ENCODE peak calls at places on chromosomes 7 and 10, in five cellular contexts. Y, J, A, F and D are unnamed samples.

GRCh38 chr7:147477526-147477925 is 1113.0 kb upstream of the C7orf33 start:
- DNase-seq in Y (no peak), J (no peak), A (no peak), F (no peak), D (no peak)

GRCh38 chr10:69093933-69094332 is 6.0 kb downstream of the SRGN start:
- DNase-seq in Y (no peak), J (no peak), A (no peak), F (no peak), D (no peak)

GRCh38 chr10:50610364-50610763 is 13.4 kb downstream of the SGMS1 start:
- DNase-seq in Y (no peak), J (no peak), A (peak), F (peak), D (no peak)

GRCh38 chr7:23294549-23295400 is 4.4 kb upstream of the MALSU1 start:
- DNase-seq in Y (no peak), J (peak), A (no peak), F (no peak), D (no peak)

GRCh38 chr7:119037941-119038340 is 813.4 kb downstream of the ANKRD7 start:
- DNase-seq in Y (no peak), J (peak), A (no peak), F (no peak), D (no peak)

GRCh38 chr10:43890124-43890523 is 241.4 kb upstream of the ZNF32 start:
- DNase-seq in Y (no peak), J (no peak), A (no peak), F (no peak), D (no peak)

GRCh38 chr7:5549096-5549896 is 125.7 kb upstream of the TNRC18 start:
- DNase-seq in Y (no peak), J (no peak), A (no peak), F (peak), D (peak)

GRCh38 chr10:10865303-10865702 is 152.4 kb upstream of the CELF2 start:
- DNase-seq in Y (no peak), J (no peak), A (no peak), F (no peak), D (peak)

GRCh38 chr7:3733541-3734140 is 432.6 kb downstream of the SDK1 start:
- DNase-seq in Y (no peak), J (no peak), A (no peak), F (no peak), D (no peak)

GRCh38 chr7:739964-740942 is 13.2 kb upstream of the PRKAR1B start:
- DNase-seq in Y (no peak), J (no peak), A (peak), F (no peak), D (no peak)

GRCh38 chr10:112587709-112588108 is 140.7 kb downstream of the VTI1A start:
- DNase-seq in Y (no peak), J (no peak), A (no peak), F (no peak), D (no peak)

GRCh38 chr7:28855538-28856217 is 102.5 kb downstream of the TRIL start:
- DNase-seq in Y (no peak), J (no peak), A (no peak), F (no peak), D (peak)

GRCh38 chr7:157397036-157397720 is 60.4 kb downstream of the DNAJB6 start:
- DNase-seq in Y (no peak), J (no peak), A (no peak), F (no peak), D (no peak)

GRCh38 chr10:7622969-7623368 is 43.8 kb downstream of the ITIH5 start:
- DNase-seq in Y (no peak), J (no peak), A (no peak), F (no peak), D (no peak)

GRCh38 chr7:14833707-14834106 is 68.8 kb downstream of the DGKB start:
- DNase-seq in Y (no peak), J (no peak), A (no peak), F (no peak), D (no peak)

GRCh38 chr7:17185690-17186070 is 112.8 kb upstream of the AHR start:
- DNase-seq in Y (no peak), J (no peak), A (no peak), F (no peak), D (no peak)

GRCh38 chr7:24504871-24505270 is 68.4 kb upstream of the PALS2 start:
- DNase-seq in Y (no peak), J (no peak), A (no peak), F (no peak), D (no peak)

GRCh38 chr7:101402081-101402779 is 39.6 kb downstream of the COL26A1 start:
- DNase-seq in Y (peak), J (no peak), A (no peak), F (no peak), D (peak)

GRCh38 chr7:22443370-22444180 is 56.4 kb downstream of the STEAP1B start:
- DNase-seq in Y (no peak), J (no peak), A (no peak), F (no peak), D (no peak)

GRCh38 chr10:3832022-3832786 is 47.2 kb upstream of the KLF6 start:
- DNase-seq in Y (no peak), J (no peak), A (no peak), F (no peak), D (no peak)

GRCh38 chr7:37775921-37776320 is 72.5 kb upstream of the NME8 start:
- DNase-seq in Y (no peak), J (no peak), A (no peak), F (no peak), D (no peak)

GRCh38 chr7:70042533-70042932 is 444.3 kb downstream of the AUTS2 start:
- DNase-seq in Y (no peak), J (no peak), A (no peak), F (no peak), D (no peak)

GRCh38 chr7:54622696-54623309 is 80.6 kb downstream of the VSTM2A start:
- DNase-seq in Y (no peak), J (no peak), A (no peak), F (no peak), D (no peak)

GRCh38 chr10:80477813-80478212 is 23.7 kb downstream of the TSPAN14 start:
- DNase-seq in Y (no peak), J (no peak), A (no peak), F (no peak), D (peak)

GRCh38 chr10:28250782-28251181 is 52.1 kb downstream of the MPP7 start:
- DNase-seq in Y (no peak), J (no peak), A (no peak), F (no peak), D (peak)

GRCh38 chr7:139987691-139988516 is 74.8 kb downstream of the PARP12 start:
- DNase-seq in Y (no peak), J (no peak), A (no peak), F (no peak), D (no peak)

GRCh38 chr7:16695621-16696237 is 49.7 kb downstream of the BZW2 start:
- DNase-seq in Y (peak), J (no peak), A (no peak), F (peak), D (peak)

GRCh38 chr7:1818581-1819200 is 148.6 kb downstream of the ELFN1 start:
- DNase-seq in Y (no peak), J (no peak), A (no peak), F (peak), D (no peak)

GRCh38 chr10:49369216-49370162 is 26.4 kb downstream of the DRGX start:
- DNase-seq in Y (no peak), J (no peak), A (no peak), F (no peak), D (no peak)

GRCh38 chr7:98192781-98193457 is 18.3 kb upstream of the BHLHA15 start:
- DNase-seq in Y (no peak), J (no peak), A (no peak), F (no peak), D (no peak)

GRCh38 chr10:107383357-107383756 is 218.9 kb upstream of the SORCS1 start:
- DNase-seq in Y (no peak), J (no peak), A (no peak), F (no peak), D (no peak)

GRCh38 chr10:91756286-91756685 is 41.9 kb upstream of the TNKS2 start:
- DNase-seq in Y (no peak), J (no peak), A (no peak), F (no peak), D (no peak)

GRCh38 chr10:78899996-78900714 is 168.6 kb upstream of the ZMIZ1 start:
- DNase-seq in Y (no peak), J (no peak), A (peak), F (no peak), D (no peak)

GRCh38 chr7:113320419-113320818 is 202.1 kb upstream of the SMIM30 start:
- DNase-seq in Y (no peak), J (peak), A (no peak), F (no peak), D (no peak)

DNA sequence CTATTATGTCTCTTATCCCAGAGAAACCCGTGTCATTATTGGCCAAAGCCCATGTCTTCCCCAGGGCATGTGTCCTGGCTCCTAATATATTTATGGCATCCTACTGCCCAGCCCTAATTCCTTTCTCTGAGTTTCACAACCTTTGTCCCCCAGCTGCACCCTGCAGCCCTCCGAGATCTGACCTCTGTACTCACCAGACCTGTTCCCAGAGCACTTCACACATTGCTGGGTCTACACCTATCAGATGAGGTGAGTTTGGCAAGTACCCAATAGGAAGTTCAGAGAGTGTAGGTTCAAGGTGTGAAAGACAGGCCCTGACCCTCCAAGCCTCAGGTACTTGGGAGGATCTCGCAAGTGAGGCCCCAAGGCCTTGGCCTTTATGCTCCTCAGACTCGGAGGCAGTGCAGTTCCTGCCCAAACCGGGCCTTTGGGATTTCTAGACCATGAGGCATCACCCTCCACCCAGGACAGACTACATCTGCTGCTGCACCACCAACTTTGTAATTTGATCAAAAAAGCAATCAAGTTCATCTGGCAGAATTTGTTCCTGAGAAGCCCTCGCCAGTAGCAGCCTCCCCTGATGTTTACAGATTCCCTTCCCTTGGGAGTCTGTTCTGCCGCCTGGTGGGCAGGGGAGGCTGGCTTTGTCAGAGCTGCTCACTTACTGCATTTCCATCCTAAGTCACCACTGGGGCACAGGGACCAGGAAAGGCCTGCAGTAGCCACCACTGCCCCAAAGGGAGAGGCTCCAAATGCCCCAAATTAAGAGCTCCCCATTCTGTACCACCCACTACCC is 2.2 kb downstream of the CAMK2G start:
- DNase-seq in Y (no peak), J (no peak), A (no peak), F (no peak), D (peak)
- TF ChIP-seq CTCF in Y (peak), J (no peak), A (no peak), F (peak), D (no peak)

GRCh38 chr10:104323085-104323484 is 15.2 kb downstream of the ITPRIP start:
- DNase-seq in Y (no peak), J (no peak), A (peak), F (no peak), D (no peak)
- H3K27ac ChIP-seq in Y (peak), J (no peak), A (no peak), F (no peak), D (peak)

GRCh38 chr10:116691079-116691398 is 51.3 kb downstream of the HSPA12A start:
- DNase-seq in Y (no peak), J (no peak), A (peak), F (no peak), D (no peak)

GRCh38 chr10:116689096-116689495 is 53.3 kb downstream of the HSPA12A start:
- DNase-seq in Y (no peak), J (no peak), A (no peak), F (no peak), D (no peak)

GRCh38 chr10:116691544-116692126 is 50.7 kb downstream of the HSPA12A start:
- DNase-seq in Y (no peak), J (no peak), A (peak), F (no peak), D (no peak)

GRCh38 chr10:116689744-116690143 is 52.6 kb downstream of the HSPA12A start:
- DNase-seq in Y (no peak), J (no peak), A (no peak), F (no peak), D (no peak)

GRCh38 chr10:116690356-116691078 is 51.8 kb downstream of the HSPA12A start:
- DNase-seq in Y (no peak), J (no peak), A (peak), F (no peak), D (no peak)
- TF ChIP-seq CTCF in Y (peak), J (peak), A (peak), F (no peak), D (peak)

DNA sequence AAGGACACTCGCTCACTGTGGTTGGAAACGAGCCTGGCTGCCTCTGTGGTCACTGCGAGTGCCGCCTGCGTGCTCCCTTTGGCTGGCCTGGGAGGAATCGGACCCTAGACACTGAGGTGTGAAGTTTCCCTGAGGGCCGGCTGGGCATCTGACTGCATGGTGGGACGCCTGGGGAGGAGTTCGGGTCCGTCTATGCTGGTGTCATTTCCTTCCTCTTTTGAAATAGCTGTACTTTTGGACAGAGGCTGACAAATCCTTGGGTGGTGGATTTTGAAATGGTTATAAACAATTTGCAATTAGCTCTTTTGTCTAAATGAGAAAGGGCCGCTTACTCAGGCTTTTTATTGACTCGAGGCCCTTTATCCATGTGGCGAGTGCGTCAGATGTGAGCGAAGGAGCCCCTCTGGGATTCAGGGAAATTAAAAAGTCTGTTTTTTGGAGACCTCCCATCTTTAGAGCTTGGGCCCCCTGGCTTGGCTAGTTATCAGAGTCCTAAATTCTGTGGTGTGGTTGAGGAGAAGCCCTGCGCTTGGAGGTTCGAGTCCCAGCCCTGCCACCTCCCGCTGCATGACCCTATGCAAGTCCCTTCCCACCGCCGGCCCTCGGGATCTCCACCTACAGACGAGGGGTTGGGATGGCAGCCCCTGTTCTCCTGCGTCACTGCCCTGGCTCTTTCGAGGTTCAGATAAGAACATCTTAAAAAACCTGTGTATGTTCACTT is 147.1 kb downstream of the RGS10 start:
- DNase-seq in Y (no peak), J (peak), A (no peak), F (peak), D (no peak)
- H3K27ac ChIP-seq in Y (no peak), J (no peak), A (no peak), F (peak), D (no peak)